ENCODE peak calls at places on chromosomes 16 and 17, in six cellular contexts. One of them, this sample, is unnamed. For H3K9me3, the result is how much of the 10 kb centered on the place peaks cover.

GRCh38 chr17:38748329-38749221 is at the start of gene PCGF2:
- DNase-seq in PC-9: peak
- DNase-seq in left lung: peak
- DNase-seq in stomach: peak
- DNase-seq in uterus: peak
- DNase-seq in SK-N-SH: peak
- DNase-seq in this sample: peak

GRCh38 chr17:28055546-28056275 is 13.2 kb downstream of the NLK start:
- DNase-seq in PC-9: no peak
- DNase-seq in left lung: no peak
- DNase-seq in stomach: no peak
- DNase-seq in uterus: no peak
- DNase-seq in SK-N-SH: no peak
- DNase-seq in this sample: no peak

GRCh38 chr16:30526137-30526822 is at the start of gene ZNF768:
- DNase-seq in PC-9: peak
- DNase-seq in left lung: peak
- DNase-seq in stomach: no peak
- DNase-seq in uterus: peak
- DNase-seq in SK-N-SH: peak
- DNase-seq in this sample: no peak

GRCh38 chr17:43401293-43401692 is 2.5 kb downstream of the ARL4D start:
- DNase-seq in PC-9: peak
- DNase-seq in left lung: peak
- DNase-seq in stomach: peak
- DNase-seq in uterus: no peak
- DNase-seq in SK-N-SH: no peak
- DNase-seq in this sample: peak

GRCh38 chr16:25155553-25156460 is 44.3 kb downstream of the LCMT1 start:
- DNase-seq in PC-9: no peak
- DNase-seq in left lung: no peak
- DNase-seq in stomach: no peak
- DNase-seq in uterus: no peak
- DNase-seq in SK-N-SH: no peak
- DNase-seq in this sample: no peak

GRCh38 chr16:57204675-57205074 is 18.5 kb downstream of the RSPRY1 start:
- DNase-seq in PC-9: no peak
- DNase-seq in left lung: no peak
- DNase-seq in stomach: no peak
- DNase-seq in uterus: no peak
- DNase-seq in SK-N-SH: peak
- DNase-seq in this sample: no peak

GRCh38 chr17:38550661-38551060 is 55.1 kb downstream of the SRCIN1 start:
- DNase-seq in PC-9: peak
- DNase-seq in left lung: no peak
- DNase-seq in stomach: peak
- DNase-seq in uterus: no peak
- DNase-seq in SK-N-SH: no peak
- DNase-seq in this sample: no peak

GRCh38 chr17:47210105-47210504 is 957 bp downstream of the MYL4 start:
- DNase-seq in PC-9: no peak
- DNase-seq in left lung: no peak
- DNase-seq in stomach: no peak
- DNase-seq in uterus: no peak
- DNase-seq in SK-N-SH: no peak
- DNase-seq in this sample: no peak

GRCh38 chr17:67477687-67478086 is 100.6 kb downstream of the PITPNC1 start:
- DNase-seq in PC-9: no peak
- DNase-seq in left lung: no peak
- DNase-seq in stomach: no peak
- DNase-seq in uterus: no peak
- DNase-seq in SK-N-SH: no peak
- DNase-seq in this sample: no peak

GRCh38 chr16:84810518-84811273 is 9.1 kb upstream of the CRISPLD2 start:
- DNase-seq in PC-9: no peak
- DNase-seq in left lung: no peak
- DNase-seq in stomach: no peak
- DNase-seq in uterus: peak
- DNase-seq in SK-N-SH: no peak
- DNase-seq in this sample: no peak

GRCh38 chr16:51146256-51146924 is 4.7 kb downstream of the SALL1 start:
- DNase-seq in PC-9: no peak
- DNase-seq in left lung: no peak
- DNase-seq in stomach: no peak
- DNase-seq in uterus: no peak
- DNase-seq in SK-N-SH: peak
- DNase-seq in this sample: no peak

GRCh38 chr17:29574732-29575510 is 6.4 kb downstream of the TP53I13 start:
- DNase-seq in PC-9: no peak
- DNase-seq in left lung: no peak
- DNase-seq in stomach: peak
- DNase-seq in uterus: no peak
- DNase-seq in SK-N-SH: no peak
- DNase-seq in this sample: no peak

GRCh38 chr16:28882476-28883180 is 4.3 kb downstream of the ATP2A1 start:
- DNase-seq in PC-9: no peak
- DNase-seq in left lung: no peak
- DNase-seq in stomach: no peak
- DNase-seq in uterus: no peak
- DNase-seq in SK-N-SH: no peak
- DNase-seq in this sample: no peak

GRCh38 chr17:81512984-81513668 is 527 bp upstream of the ACTG1 start:
- DNase-seq in PC-9: peak
- DNase-seq in left lung: peak
- DNase-seq in stomach: peak
- DNase-seq in uterus: peak
- DNase-seq in SK-N-SH: no peak
- DNase-seq in this sample: no peak

GRCh38 chr17:75814900-75815373 is 29.3 kb downstream of the UNC13D start:
- DNase-seq in PC-9: peak
- DNase-seq in left lung: no peak
- DNase-seq in stomach: no peak
- DNase-seq in uterus: no peak
- DNase-seq in SK-N-SH: peak
- DNase-seq in this sample: peak

GRCh38 chr16:51410125-51410524 is 259.1 kb upstream of the SALL1 start:
- DNase-seq in PC-9: no peak
- DNase-seq in left lung: no peak
- DNase-seq in stomach: no peak
- DNase-seq in uterus: no peak
- DNase-seq in SK-N-SH: no peak
- DNase-seq in this sample: no peak

GRCh38 chr17:61397086-61397842 is 2.4 kb upstream of the TBX2 start:
- DNase-seq in PC-9: no peak
- DNase-seq in left lung: no peak
- DNase-seq in stomach: no peak
- DNase-seq in uterus: no peak
- DNase-seq in SK-N-SH: peak
- DNase-seq in this sample: no peak

GRCh38 chr17:43840814-43841213 is 6.2 kb upstream of the CD300LG start:
- DNase-seq in PC-9: peak
- DNase-seq in left lung: no peak
- DNase-seq in stomach: no peak
- DNase-seq in uterus: no peak
- DNase-seq in SK-N-SH: peak
- DNase-seq in this sample: no peak

DNA sequence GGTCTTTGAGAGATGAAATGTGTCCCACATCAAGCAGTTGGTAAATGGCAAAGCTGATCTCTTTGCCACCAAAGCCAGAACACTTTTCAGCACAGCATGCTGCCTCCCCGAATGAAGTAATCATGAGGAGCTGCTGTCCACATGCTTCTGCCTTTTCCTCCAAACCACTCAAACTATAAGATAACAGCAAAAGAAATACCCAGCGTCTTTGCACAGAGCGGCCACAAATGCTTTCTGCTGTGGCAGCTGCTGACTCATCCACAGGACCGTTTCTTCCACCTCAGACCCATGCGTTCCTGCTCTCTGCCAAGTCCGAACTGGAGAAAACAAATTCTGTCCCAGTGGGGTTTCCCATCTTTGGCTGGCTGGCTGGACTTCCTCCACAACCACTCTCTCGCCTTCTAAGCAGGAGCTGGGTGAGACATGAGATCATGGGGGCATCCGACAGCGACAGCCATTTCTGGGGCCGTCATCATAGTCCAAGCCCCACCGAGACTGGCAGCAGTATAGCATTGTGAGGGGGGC is 27.1 kb downstream of the TBC1D3B start:
- DNase-seq in PC-9: no peak
- DNase-seq in left lung: no peak
- DNase-seq in stomach: no peak
- DNase-seq in uterus: peak
- DNase-seq in SK-N-SH: no peak
- DNase-seq in this sample: no peak
- TF ChIP-seq CTCF in PC-9: peak
- TF ChIP-seq CTCF in left lung: no peak
- TF ChIP-seq CTCF in stomach: peak
- TF ChIP-seq CTCF in uterus: no peak
- TF ChIP-seq CTCF in SK-N-SH: no peak
- TF ChIP-seq CTCF in this sample: no peak

DNA sequence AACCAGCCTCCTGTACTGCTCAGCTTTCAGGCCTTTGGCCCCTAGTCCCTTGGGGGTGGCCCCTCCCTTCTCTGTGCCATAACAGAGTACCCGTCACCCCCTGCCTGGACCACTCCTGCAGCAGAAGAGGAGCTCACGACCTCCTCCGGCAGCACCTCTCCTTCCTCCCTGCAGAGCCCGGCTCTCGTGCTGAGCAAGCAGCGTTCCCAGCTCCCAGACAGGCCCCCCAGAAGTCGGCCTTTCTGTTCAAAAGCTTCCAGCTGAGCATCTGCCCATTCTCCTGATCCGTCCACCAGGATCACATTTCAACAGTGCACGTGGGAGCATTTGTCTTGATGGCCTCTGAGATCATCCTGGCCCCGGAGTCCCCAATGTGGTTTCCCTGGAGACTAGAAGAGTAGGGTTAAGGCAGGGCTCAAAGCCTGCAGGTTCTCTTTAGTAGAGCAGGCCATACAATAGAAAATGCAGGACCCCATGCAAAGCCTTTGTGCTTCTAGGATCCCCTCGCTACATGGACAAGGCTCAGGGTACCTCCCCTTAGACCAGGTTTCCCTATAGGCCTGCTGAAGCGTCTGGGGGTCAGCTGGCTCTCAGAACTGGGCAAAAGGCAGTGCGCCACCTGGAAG is 35.6 kb downstream of the NLRC3 start:
- DNase-seq in PC-9: no peak
- DNase-seq in left lung: no peak
- DNase-seq in stomach: no peak
- DNase-seq in uterus: no peak
- DNase-seq in SK-N-SH: no peak
- DNase-seq in this sample: no peak
- H3K4me3 ChIP-seq in PC-9: no peak
- H3K4me3 ChIP-seq in left lung: no peak
- H3K4me3 ChIP-seq in stomach: no peak
- H3K4me3 ChIP-seq in uterus: no peak
- H3K4me3 ChIP-seq in SK-N-SH: no peak
- H3K4me3 ChIP-seq in this sample: no peak

GRCh38 chr16:35181422-35182030 is 1722.1 kb downstream of the TP53TG3F start:
- DNase-seq in PC-9: no peak
- DNase-seq in left lung: no peak
- DNase-seq in stomach: no peak
- DNase-seq in uterus: no peak
- DNase-seq in SK-N-SH: no peak
- DNase-seq in this sample: no peak
- H3K9me3 ChIP-seq in PC-9: under half
- H3K9me3 ChIP-seq in left lung: under half
- H3K9me3 ChIP-seq in stomach: under half
- H3K9me3 ChIP-seq in uterus: under half
- H3K9me3 ChIP-seq in SK-N-SH: under half
- H3K9me3 ChIP-seq in this sample: half or more

DNA sequence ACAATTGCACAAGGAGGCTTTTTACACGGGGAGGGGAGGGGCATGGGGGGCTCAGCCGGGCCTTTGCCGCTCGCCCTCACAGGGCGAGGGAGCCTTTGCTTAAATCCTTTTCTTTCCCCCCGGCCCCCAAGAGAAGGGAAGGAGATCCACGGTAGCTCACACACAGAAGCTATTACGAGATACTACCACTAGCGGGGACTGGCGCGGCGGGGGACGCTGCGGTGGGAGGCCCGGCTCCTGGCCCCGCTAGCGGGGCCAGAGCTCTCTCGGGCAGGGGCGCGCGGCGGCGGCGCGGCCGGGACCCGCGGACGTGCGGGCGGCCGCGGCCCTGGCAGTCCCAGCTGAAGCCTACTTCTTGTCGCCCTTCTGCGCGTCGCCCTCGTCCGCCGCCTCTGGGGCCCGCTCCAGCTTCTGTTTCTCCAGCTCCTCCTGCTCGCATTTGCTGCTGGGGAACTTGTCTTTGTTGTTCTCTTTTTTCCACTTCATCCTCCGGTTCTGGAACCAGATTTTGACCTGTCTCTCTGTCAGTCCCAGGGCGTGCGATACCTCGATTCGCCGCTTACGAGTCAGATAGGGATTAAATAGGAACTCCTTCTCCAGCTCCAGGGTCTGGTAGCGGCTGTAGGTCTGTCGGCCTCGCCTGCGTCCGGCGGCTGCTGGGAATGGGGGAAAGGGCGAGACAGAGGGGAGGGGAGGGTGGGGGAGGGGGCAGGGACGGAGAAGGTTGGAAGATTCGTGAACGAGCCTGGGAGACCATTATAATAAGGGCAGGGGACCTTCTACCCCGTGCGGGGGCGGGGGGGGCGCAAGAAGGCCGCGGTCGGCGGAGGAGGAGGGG is 2.0 kb downstream of the HOXB8 start:
- DNase-seq in PC-9: no peak
- DNase-seq in left lung: no peak
- DNase-seq in stomach: no peak
- DNase-seq in uterus: no peak
- DNase-seq in SK-N-SH: peak
- DNase-seq in this sample: no peak
- TF ChIP-seq CTCF in PC-9: peak
- TF ChIP-seq CTCF in left lung: peak
- TF ChIP-seq CTCF in stomach: no peak
- TF ChIP-seq CTCF in uterus: peak
- TF ChIP-seq CTCF in SK-N-SH: no peak
- TF ChIP-seq CTCF in this sample: peak